ENCODE peak calls at places on chromosomes 13 and 19, in nine cellular contexts. N is fibroblast of lung, O is A549, X is hepatocyte, J is PC-3, Z is IMR-90, R is SK-N-SH, G is mesendoderm, T is neural progenitor cell. E is an unnamed sample.

GRCh38 chr13:35549481-35549880 is 73.0 kb upstream of the MAB21L1 start:
- DNase-seq in N (peak), O (peak), X (no peak), J (peak), Z (peak), R (no peak), G (peak), T (no peak), E (no peak)

GRCh38 chr13:48542138-48542537 is 9.3 kb upstream of the RCBTB2 start:
- DNase-seq in N (no peak), O (no peak), X (no peak), J (no peak), Z (no peak), R (no peak), G (no peak), T (no peak), E (no peak)

GRCh38 chr13:71169125-71169524 is 697.9 kb downstream of the DACH1 start:
- DNase-seq in N (no peak), O (no peak), X (no peak), J (no peak), Z (no peak), R (peak), G (no peak), T (no peak), E (no peak)

GRCh38 chr13:42836930-42837329 is 55.5 kb downstream of the FAM216B start:
- DNase-seq in N (peak), O (peak), X (peak), J (peak), Z (peak), R (no peak), G (peak), T (peak), E (no peak)

GRCh38 chr19:50772408-50773311 is 2.4 kb downstream of the GPR32 start:
- DNase-seq in N (no peak), O (peak), X (no peak), J (peak), Z (peak), R (peak), G (no peak), T (no peak), E (peak)

GRCh38 chr19:35716985-35717664 is 678 bp upstream of the KMT2B start:
- DNase-seq in N (peak), O (peak), X (peak), J (peak), Z (peak), R (peak), G (peak), T (no peak), E (peak)

GRCh38 chr13:93345642-93346220 is 119.1 kb downstream of the GPC6 start:
- DNase-seq in N (peak), O (no peak), X (no peak), J (no peak), Z (no peak), R (no peak), G (no peak), T (no peak), E (no peak)

GRCh38 chr19:6478815-6479214 is 2.8 kb downstream of the DENND1C start:
- DNase-seq in N (no peak), O (no peak), X (no peak), J (no peak), Z (no peak), R (no peak), G (no peak), T (no peak), E (no peak)

GRCh38 chr13:113879017-113879416 is 15.1 kb upstream of the GAS6 start:
- DNase-seq in N (no peak), O (no peak), X (no peak), J (no peak), Z (no peak), R (no peak), G (no peak), T (peak), E (no peak)

GRCh38 chr13:34201050-34201913 is 383.3 kb downstream of the RFC3 start:
- DNase-seq in N (peak), O (peak), X (peak), J (peak), Z (peak), R (no peak), G (no peak), T (no peak), E (no peak)

GRCh38 chr19:8306235-8307054 is 1.7 kb downstream of the CD320 start:
- DNase-seq in N (no peak), O (no peak), X (no peak), J (no peak), Z (no peak), R (no peak), G (no peak), T (no peak), E (no peak)

DNA sequence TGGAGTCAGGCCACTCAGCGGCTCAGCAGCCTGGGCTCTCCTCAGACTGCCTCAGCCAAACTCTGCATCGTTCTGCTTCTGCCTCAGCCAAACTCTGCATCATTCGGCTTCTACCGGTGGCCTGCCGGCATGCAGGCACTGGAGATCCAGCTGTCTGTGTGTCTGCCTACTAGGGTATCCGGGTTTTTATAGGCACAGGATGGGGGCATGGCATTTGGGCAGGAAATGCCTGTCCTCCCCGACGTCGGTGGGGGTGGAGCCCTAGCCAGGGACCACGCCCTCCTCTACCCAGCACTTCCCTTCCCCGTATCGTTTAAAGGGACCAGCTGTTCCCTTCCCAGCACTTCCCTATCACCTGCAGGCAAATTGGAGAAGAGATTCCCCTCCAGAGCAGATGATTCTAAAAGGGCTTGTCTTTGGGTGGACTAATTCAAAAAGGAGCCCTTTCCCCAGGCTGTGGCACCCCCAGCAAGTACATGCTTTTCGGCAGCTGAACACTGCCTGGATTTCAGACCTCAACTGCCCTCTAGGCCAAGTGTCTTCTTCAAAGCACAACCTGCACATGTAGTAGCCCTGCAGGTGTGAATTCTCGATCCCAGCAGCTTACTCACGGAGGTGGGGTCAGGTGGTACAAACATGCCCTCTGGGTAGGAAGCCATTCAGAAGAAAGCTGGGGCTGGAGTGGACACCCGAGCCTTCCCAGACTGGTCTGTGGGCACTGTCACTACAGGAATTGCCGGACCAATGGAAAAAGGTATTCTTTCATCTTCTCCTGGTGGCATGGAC is 25.5 kb upstream of the GPR12 start:
- DNase-seq in N (no peak), O (no peak), X (no peak), J (no peak), Z (no peak), R (no peak), G (peak), T (peak), E (peak)
- H3K4me2 ChIP-seq in N (no peak), O (peak), X (peak), J (no peak), Z (no peak), R (no peak), G (peak), T (peak), E (peak)

DNA sequence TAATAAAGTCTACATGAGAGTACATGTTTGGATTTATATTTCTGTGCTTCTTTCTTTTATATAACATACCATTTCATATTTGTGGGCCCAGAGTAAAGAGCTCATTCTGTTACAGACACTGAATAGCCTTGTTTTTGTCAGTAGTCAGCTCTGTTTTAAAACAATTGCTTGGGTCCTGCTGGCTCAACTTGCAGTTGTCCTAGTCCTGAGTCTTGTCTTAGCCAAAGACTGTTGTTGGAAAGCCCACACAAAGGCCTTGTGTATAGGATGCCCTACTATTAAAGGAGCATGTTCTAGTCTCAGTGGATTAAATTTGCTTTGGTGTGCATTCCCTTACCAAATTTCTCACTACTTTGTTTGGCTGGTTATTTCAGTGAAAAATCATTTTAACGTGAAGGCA is 3.8 kb upstream of the KCNRG start:
- DNase-seq in N (no peak), O (no peak), X (no peak), J (no peak), Z (no peak), R (no peak), G (no peak), T (no peak), E (no peak)
- H3K27ac ChIP-seq in N (no peak), O (no peak), X (no peak), J (no peak), Z (no peak), R (no peak), G (no peak), T (peak), E (no peak)

GRCh38 chr19:45876161-45876410 is 9.9 kb downstream of the IRF2BP1 start:
- DNase-seq in N (no peak), O (no peak), X (no peak), J (no peak), Z (no peak), R (no peak), G (no peak), T (no peak), E (no peak)

GRCh38 chr19:45876411-45877197 is 9.3 kb downstream of the IRF2BP1 start:
- DNase-seq in N (peak), O (no peak), X (peak), J (no peak), Z (peak), R (peak), G (peak), T (peak), E (no peak)

GRCh38 chr19:45879055-45879454 is 6.9 kb downstream of the IRF2BP1 start:
- DNase-seq in N (no peak), O (no peak), X (no peak), J (no peak), Z (no peak), R (peak), G (no peak), T (no peak), E (no peak)

GRCh38 chr19:45879971-45880370 is 6.0 kb downstream of the IRF2BP1 start:
- DNase-seq in N (no peak), O (no peak), X (no peak), J (no peak), Z (no peak), R (no peak), G (no peak), T (no peak), E (no peak)

DNA sequence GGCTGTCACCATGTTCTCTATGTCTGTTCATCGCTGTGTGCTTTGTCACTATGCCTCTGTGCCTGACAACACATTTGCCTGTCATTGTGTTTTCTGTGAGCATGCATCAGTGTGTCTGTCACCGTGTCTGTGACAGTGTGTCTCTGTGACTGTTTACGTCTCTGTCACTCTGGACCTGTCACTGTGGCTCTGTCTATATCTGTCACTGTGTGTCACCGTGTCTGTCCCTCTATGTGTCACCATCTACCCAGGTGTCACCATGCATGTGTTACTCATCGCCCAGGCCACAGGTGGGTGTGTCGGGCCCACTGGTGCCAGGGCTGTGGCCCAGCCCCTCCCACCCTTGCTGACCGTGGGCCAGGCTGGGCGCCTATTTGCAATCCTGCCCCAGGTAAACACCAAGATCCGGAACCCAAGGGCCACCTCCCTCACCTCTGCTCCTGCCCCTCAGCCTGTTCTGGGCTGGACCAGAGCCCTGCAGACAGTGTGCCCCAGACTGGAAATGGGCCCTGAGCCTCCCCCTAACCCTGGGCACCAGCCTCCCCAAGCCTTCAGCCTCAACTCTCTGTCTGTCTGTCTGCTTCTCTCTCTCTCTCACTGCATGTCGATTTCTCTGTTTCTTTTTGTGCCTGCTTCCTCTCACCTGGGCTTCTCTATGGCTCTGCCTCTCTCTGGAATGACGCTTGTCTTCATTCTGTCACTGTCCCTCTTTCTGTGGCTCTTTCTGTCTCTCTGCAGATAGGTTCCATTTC is 7.7 kb downstream of the IRF2BP1 start:
- DNase-seq in N (no peak), O (no peak), X (peak), J (peak), Z (no peak), R (no peak), G (no peak), T (no peak), E (no peak)
- H3K4me2 ChIP-seq in N (no peak), O (no peak), X (no peak), J (no peak), Z (no peak), R (no peak), G (no peak), T (no peak), E (no peak)

DNA sequence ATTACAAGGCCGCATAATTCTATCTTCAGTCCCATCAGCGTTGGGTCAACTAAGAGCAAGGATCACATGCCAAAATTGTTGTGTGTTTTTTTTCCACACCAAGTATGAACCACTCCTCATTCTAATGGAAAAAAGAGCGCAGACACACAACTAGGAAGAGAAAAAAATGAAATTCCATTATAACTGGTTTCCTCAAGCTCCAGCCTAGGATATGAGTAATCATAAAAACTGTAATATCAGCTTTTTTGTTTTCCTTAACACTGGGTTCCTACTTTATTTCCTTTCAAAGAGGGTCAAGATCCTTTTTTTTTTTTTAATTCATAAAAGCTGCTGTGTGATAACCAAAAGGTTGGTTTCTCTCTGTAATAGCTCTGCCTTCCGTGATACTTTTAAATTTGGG is 19.4 kb downstream of the TSHZ3 start:
- DNase-seq in N (no peak), O (no peak), X (no peak), J (no peak), Z (no peak), R (no peak), G (no peak), T (no peak), E (no peak)
- H3K27ac ChIP-seq in N (peak), O (no peak), X (no peak), J (no peak), Z (no peak), R (peak), G (no peak), T (no peak), E (no peak)

GRCh38 chr13:110853235-110853721 is 61.6 kb downstream of the ANKRD10 start:
- DNase-seq in N (peak), O (no peak), X (peak), J (no peak), Z (no peak), R (no peak), G (no peak), T (peak), E (no peak)
- H3K4me2 ChIP-seq in N (no peak), O (no peak), X (no peak), J (no peak), Z (no peak), R (no peak), G (no peak), T (peak), E (no peak)

DNA sequence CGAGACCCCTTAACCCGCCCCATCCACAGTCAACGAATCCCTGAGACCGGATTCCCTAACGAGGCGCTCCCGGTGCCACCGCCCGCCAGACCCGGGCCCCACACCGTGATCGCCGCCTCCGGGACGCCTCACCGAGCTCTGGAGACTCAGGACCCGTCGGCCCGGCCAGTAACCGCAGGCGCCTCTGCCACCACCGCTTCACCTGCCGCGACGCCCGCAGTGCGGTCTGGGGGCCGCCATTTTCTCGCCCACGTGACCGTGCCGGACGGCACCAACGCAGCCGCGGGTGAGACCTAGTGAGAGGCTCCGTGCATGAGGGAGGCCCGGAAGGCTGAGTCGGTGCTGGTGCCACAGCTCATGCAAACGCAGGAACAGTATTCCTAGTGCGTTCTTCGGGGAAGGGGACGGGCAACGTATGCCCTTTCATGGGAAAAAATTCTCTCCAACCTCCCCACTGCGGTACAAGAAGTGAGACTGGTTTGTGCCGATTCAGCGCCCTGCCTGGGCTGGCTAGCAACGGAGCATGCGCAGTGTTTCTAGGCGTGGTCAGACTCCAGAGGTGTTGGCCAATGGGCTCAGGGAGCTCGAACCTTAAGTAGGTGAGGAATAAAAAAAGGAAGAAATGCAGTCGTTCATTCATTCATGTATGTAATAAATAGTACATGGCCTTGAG is at the start of gene DOHH:
- DNase-seq in N (peak), O (peak), X (peak), J (peak), Z (peak), R (peak), G (peak), T (peak), E (peak)
- H3K27ac ChIP-seq in N (peak), O (peak), X (peak), J (peak), Z (peak), R (peak), G (peak), T (peak), E (peak)

GRCh38 chr13:40564342-40564997 is 102.0 kb downstream of the FOXO1 start:
- DNase-seq in N (no peak), O (no peak), X (no peak), J (no peak), Z (no peak), R (no peak), G (no peak), T (no peak), E (no peak)

GRCh38 chr13:40563350-40564125 is 102.9 kb downstream of the FOXO1 start:
- DNase-seq in N (no peak), O (no peak), X (peak), J (no peak), Z (no peak), R (peak), G (no peak), T (peak), E (no peak)

GRCh38 chr13:40565282-40566148 is 100.9 kb downstream of the FOXO1 start:
- DNase-seq in N (no peak), O (no peak), X (no peak), J (no peak), Z (no peak), R (no peak), G (no peak), T (no peak), E (no peak)

GRCh38 chr13:40559915-40560314 is 106.5 kb downstream of the FOXO1 start:
- DNase-seq in N (no peak), O (no peak), X (no peak), J (no peak), Z (no peak), R (no peak), G (no peak), T (no peak), E (no peak)

GRCh38 chr13:40562975-40563349 is 103.5 kb downstream of the FOXO1 start:
- DNase-seq in N (peak), O (no peak), X (no peak), J (no peak), Z (no peak), R (no peak), G (no peak), T (no peak), E (no peak)
- H3K4me2 ChIP-seq in N (no peak), O (no peak), X (no peak), J (no peak), Z (no peak), R (no peak), G (no peak), T (no peak), E (no peak)

DNA sequence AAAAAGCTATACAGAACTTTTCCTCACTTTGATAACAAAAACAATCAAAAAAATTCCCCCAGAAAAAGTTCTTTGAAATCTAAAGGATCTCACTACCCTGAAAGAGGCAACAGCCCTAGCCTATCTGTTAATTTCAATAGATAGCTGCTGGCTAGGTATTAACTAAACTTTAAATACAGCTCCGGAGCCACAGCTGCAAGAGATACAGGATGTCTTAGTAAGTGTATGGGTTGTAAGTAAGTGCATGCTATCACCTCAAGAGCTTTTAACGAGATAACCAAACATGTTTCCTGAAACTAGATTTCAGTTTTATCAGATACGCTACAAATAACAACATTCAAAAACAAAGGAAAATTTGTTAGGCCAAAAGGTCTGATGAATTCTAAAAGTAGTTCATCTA is 148.4 kb downstream of the KLF12 start:
- DNase-seq in N (no peak), O (no peak), X (no peak), J (no peak), Z (no peak), R (no peak), G (peak), T (no peak), E (no peak)
- H3K27ac ChIP-seq in N (no peak), O (no peak), X (no peak), J (no peak), Z (no peak), R (no peak), G (no peak), T (no peak), E (no peak)

DNA sequence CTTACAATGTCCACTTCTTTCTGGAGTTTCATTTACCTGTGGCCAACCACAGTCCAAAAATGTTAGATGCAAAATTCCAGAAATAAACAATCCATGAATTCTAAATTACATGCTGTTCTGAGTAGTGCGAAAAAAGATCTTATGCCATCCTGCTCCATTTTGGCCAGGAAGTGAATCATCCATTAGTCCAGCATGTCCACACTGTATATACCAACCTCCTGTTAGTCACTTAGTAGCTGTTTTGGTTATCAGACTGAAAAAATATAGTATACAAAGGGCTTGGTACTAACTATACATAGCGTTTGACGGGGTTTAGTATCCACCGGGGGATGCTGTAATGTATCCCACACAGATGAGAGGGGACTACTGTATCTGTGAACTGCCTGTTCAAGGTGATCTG is 618.0 kb upstream of the ARGLU1 start:
- DNase-seq in N (peak), O (no peak), X (no peak), J (peak), Z (peak), R (no peak), G (no peak), T (no peak), E (no peak)
- H3K4me2 ChIP-seq in N (no peak), O (no peak), X (no peak), J (no peak), Z (peak), R (peak), G (no peak), T (no peak), E (no peak)